ENCODE peak calls at places on chromosomes 12 and 14, in nine cellular contexts. O is T-helper 9 cell; M is adipocyte; P is lung; H is MCF 10A; E is M059J; U is uterus; J is amniotic stem cell; X is activated gamma-delta T cell treated with anti-CD3 and anti-CD28 coated beads, Interleukin-2, amount 50 U/mL, for 16 hours. I is an unnamed sample.

GRCh38 chr14:53929871-53930685 is 26.5 kb downstream of the BMP4 start:
- DNase-seq in P (no peak), U (no peak), E (peak), X (no peak), J (no peak), H (peak), M (peak), O (peak), I (no peak)

GRCh38 chr12:91109148-91109564 is 2.1 kb downstream of the LUM start:
- DNase-seq in O (no peak), M (peak), U (peak), E (peak), P (peak), X (peak), J (no peak), H (peak), I (peak)

GRCh38 chr12:95986635-95987535 is 9.3 kb downstream of the HAL start:
- DNase-seq in O (no peak), J (no peak), X (no peak), E (no peak), H (no peak), U (no peak), P (no peak), M (no peak), I (no peak)

GRCh38 chr12:11879306-11879705 is 191.4 kb upstream of the BCL2L14 start:
- DNase-seq in X (no peak), E (peak), H (no peak), U (no peak), P (no peak), O (no peak), J (peak), M (peak), I (no peak)

GRCh38 chr14:22656945-22657711 is 13.0 kb upstream of the OR6J1 start:
- DNase-seq in J (no peak), H (no peak), E (peak), U (no peak), O (no peak), X (no peak), P (no peak), M (peak), I (no peak)

GRCh38 chr14:36069535-36069900 is 107.0 kb downstream of the PTCSC3 start:
- DNase-seq in H (peak), U (no peak), E (peak), M (peak), P (peak), J (no peak), X (no peak), O (no peak), I (no peak)

GRCh38 chr14:28652782-28653181 is 113.8 kb upstream of the FOXG1 start:
- DNase-seq in M (peak), U (no peak), O (no peak), H (peak), X (no peak), P (no peak), J (peak), E (peak), I (no peak)

GRCh38 chr12:125988545-125988944 is 923.3 kb downstream of the AACS start:
- DNase-seq in J (no peak), M (no peak), P (no peak), H (peak), E (no peak), O (no peak), X (no peak), U (no peak), I (no peak)

GRCh38 chr14:83251402-83251801 is 1717.7 kb upstream of the SEL1L start:
- DNase-seq in M (no peak), J (no peak), O (no peak), E (no peak), P (no peak), U (no peak), X (no peak), H (no peak), I (no peak)

I was measured in aorta.